ENCODE peak calls at places on chromosomes 12 and 14, in six cellular contexts. One of them, this sample, is unnamed. For H3K4me1, the result is how much of the 10 kb centered on the place peaks cover.

GRCh38 chr14:49982082-49982481 is 89.2 kb downstream of the ARF6 start:
- DNase-seq in neural progenitor cell: no peak
- DNase-seq in aorta: no peak
- DNase-seq in endodermal cell: no peak
- DNase-seq in A549: no peak
- DNase-seq in psoas muscle: no peak
- DNase-seq in this sample: no peak

GRCh38 chr14:31944256-31945073 is 132.6 kb upstream of the ARHGAP5 start:
- DNase-seq in aorta: no peak
- DNase-seq in neural progenitor cell: no peak
- DNase-seq in A549: peak
- DNase-seq in psoas muscle: no peak
- DNase-seq in endodermal cell: no peak
- DNase-seq in this sample: peak

GRCh38 chr12:11834104-11834812 is 184.8 kb downstream of the ETV6 start:
- DNase-seq in neural progenitor cell: no peak
- DNase-seq in A549: no peak
- DNase-seq in aorta: no peak
- DNase-seq in endodermal cell: peak
- DNase-seq in psoas muscle: no peak
- DNase-seq in this sample: no peak

GRCh38 chr14:104528496-104528895 is 51.1 kb upstream of the C14orf180 start:
- DNase-seq in psoas muscle: no peak
- DNase-seq in aorta: no peak
- DNase-seq in neural progenitor cell: no peak
- DNase-seq in A549: no peak
- DNase-seq in endodermal cell: peak
- DNase-seq in this sample: no peak

GRCh38 chr12:55899035-55899434 is 28.7 kb downstream of the PYM1 start:
- DNase-seq in psoas muscle: no peak
- DNase-seq in neural progenitor cell: no peak
- DNase-seq in aorta: no peak
- DNase-seq in A549: no peak
- DNase-seq in endodermal cell: no peak
- DNase-seq in this sample: no peak

GRCh38 chr12:127675936-127676335 is 591.0 kb upstream of the TMEM132C start:
- DNase-seq in neural progenitor cell: no peak
- DNase-seq in A549: no peak
- DNase-seq in aorta: no peak
- DNase-seq in psoas muscle: no peak
- DNase-seq in endodermal cell: no peak
- DNase-seq in this sample: no peak

GRCh38 chr12:84043355-84043754 is 869.2 kb downstream of the SLC6A15 start:
- DNase-seq in endodermal cell: no peak
- DNase-seq in aorta: no peak
- DNase-seq in A549: peak
- DNase-seq in psoas muscle: no peak
- DNase-seq in neural progenitor cell: no peak
- DNase-seq in this sample: no peak

GRCh38 chr14:104214411-104214810 is 76.0 kb downstream of the KIF26A start:
- DNase-seq in neural progenitor cell: no peak
- DNase-seq in psoas muscle: no peak
- DNase-seq in endodermal cell: no peak
- DNase-seq in A549: no peak
- DNase-seq in aorta: no peak
- DNase-seq in this sample: peak

GRCh38 chr12:14803830-14804160 is 325 bp downstream of the C12orf60 start:
- DNase-seq in aorta: no peak
- DNase-seq in A549: no peak
- DNase-seq in psoas muscle: no peak
- DNase-seq in neural progenitor cell: no peak
- DNase-seq in endodermal cell: no peak
- DNase-seq in this sample: no peak

GRCh38 chr12:126558810-126559209 is 1493.6 kb downstream of the AACS start:
- DNase-seq in psoas muscle: no peak
- DNase-seq in neural progenitor cell: no peak
- DNase-seq in aorta: no peak
- DNase-seq in A549: no peak
- DNase-seq in endodermal cell: no peak
- DNase-seq in this sample: no peak

GRCh38 chr12:68406134-68406576 is 74.0 kb upstream of the MDM1 start:
- DNase-seq in A549: peak
- DNase-seq in aorta: peak
- DNase-seq in neural progenitor cell: peak
- DNase-seq in psoas muscle: peak
- DNase-seq in endodermal cell: peak
- DNase-seq in this sample: peak

GRCh38 chr12:1130164-1130563 is 139.1 kb downstream of the ERC1 start:
- DNase-seq in endodermal cell: no peak
- DNase-seq in A549: peak
- DNase-seq in neural progenitor cell: no peak
- DNase-seq in aorta: no peak
- DNase-seq in psoas muscle: no peak
- DNase-seq in this sample: no peak

GRCh38 chr14:104510794-104511611 is 68.6 kb upstream of the C14orf180 start:
- DNase-seq in aorta: no peak
- DNase-seq in psoas muscle: peak
- DNase-seq in endodermal cell: peak
- DNase-seq in A549: no peak
- DNase-seq in neural progenitor cell: no peak
- DNase-seq in this sample: no peak

GRCh38 chr14:72443991-72444431 is 449.9 kb downstream of the DPF3 start:
- DNase-seq in neural progenitor cell: no peak
- DNase-seq in A549: no peak
- DNase-seq in endodermal cell: no peak
- DNase-seq in psoas muscle: no peak
- DNase-seq in aorta: no peak
- DNase-seq in this sample: peak

GRCh38 chr14:100334904-100335303 is 11.8 kb downstream of the SLC25A47 start:
- DNase-seq in aorta: peak
- DNase-seq in A549: no peak
- DNase-seq in neural progenitor cell: no peak
- DNase-seq in endodermal cell: no peak
- DNase-seq in psoas muscle: no peak
- DNase-seq in this sample: no peak

GRCh38 chr12:93122089-93122488 is 193.0 kb upstream of the EEA1 start:
- DNase-seq in neural progenitor cell: no peak
- DNase-seq in A549: peak
- DNase-seq in endodermal cell: no peak
- DNase-seq in aorta: no peak
- DNase-seq in psoas muscle: no peak
- DNase-seq in this sample: no peak

GRCh38 chr14:77044776-77045569 is 16.5 kb upstream of the IRF2BPL start:
- DNase-seq in neural progenitor cell: no peak
- DNase-seq in psoas muscle: peak
- DNase-seq in aorta: no peak
- DNase-seq in endodermal cell: peak
- DNase-seq in A549: peak
- DNase-seq in this sample: no peak

GRCh38 chr12:122005252-122005651 is 16.4 kb upstream of the BCL7A start:
- DNase-seq in aorta: peak
- DNase-seq in neural progenitor cell: no peak
- DNase-seq in psoas muscle: no peak
- DNase-seq in A549: no peak
- DNase-seq in endodermal cell: no peak
- DNase-seq in this sample: no peak

GRCh38 chr14:50533314-50533705 is 941 bp upstream of the MAP4K5 start:
- DNase-seq in aorta: no peak
- DNase-seq in neural progenitor cell: no peak
- DNase-seq in psoas muscle: no peak
- DNase-seq in A549: no peak
- DNase-seq in endodermal cell: no peak
- DNase-seq in this sample: no peak

GRCh38 chr12:65492997-65493892 is 214.8 kb downstream of the MSRB3 start:
- DNase-seq in endodermal cell: no peak
- DNase-seq in aorta: no peak
- DNase-seq in psoas muscle: no peak
- DNase-seq in A549: no peak
- DNase-seq in neural progenitor cell: no peak
- DNase-seq in this sample: no peak

GRCh38 chr14:74425525-74426201 is 347 bp downstream of the SYNDIG1L start:
- DNase-seq in aorta: no peak
- DNase-seq in endodermal cell: peak
- DNase-seq in neural progenitor cell: peak
- DNase-seq in psoas muscle: peak
- DNase-seq in A549: no peak
- DNase-seq in this sample: peak

DNA sequence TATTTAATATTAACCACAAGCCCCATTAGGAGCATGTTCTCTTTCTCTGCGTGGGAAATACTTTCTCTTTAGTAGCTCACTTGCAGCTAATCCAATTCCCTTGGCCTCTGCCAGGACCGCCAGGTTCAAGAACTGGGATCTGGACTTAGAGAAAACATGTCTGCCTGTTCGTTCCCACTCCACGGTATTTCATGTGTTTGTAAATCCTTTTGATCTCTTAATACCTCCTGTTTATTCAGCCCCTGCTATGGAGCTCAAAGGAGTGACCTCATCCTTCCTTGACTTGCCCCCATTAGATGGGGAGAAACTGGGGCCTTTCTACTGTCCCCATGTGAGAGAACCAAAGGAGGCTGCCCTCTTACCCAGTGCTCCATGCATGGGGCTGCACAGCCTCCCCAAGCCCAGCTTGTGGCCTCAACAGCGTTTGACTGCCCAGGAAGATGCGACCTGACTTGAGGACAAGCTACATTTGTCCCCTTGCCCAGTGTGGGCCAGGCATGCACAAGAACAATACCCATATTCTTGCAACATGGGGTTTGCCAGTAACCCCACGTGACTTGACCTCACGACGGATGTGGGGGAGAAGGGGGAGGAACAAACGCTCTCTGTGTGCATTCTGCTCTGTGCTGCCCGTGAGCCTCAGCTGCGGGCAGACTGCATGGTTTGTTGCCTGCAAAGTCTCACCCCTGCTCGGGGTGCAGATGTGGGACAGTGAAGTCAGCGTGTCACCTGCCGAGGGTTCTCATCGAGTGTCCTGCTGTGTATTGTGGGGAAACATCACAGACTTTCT is 30.3 kb downstream of the CD9 start:
- DNase-seq in A549: no peak
- DNase-seq in neural progenitor cell: no peak
- DNase-seq in aorta: peak
- DNase-seq in endodermal cell: no peak
- DNase-seq in psoas muscle: peak
- DNase-seq in this sample: peak
- H3K4me1 ChIP-seq in A549: under half
- H3K4me1 ChIP-seq in neural progenitor cell: under half
- H3K4me1 ChIP-seq in aorta: under half
- H3K4me1 ChIP-seq in endodermal cell: under half
- H3K4me1 ChIP-seq in psoas muscle: half or more
- H3K4me1 ChIP-seq in this sample: half or more

DNA sequence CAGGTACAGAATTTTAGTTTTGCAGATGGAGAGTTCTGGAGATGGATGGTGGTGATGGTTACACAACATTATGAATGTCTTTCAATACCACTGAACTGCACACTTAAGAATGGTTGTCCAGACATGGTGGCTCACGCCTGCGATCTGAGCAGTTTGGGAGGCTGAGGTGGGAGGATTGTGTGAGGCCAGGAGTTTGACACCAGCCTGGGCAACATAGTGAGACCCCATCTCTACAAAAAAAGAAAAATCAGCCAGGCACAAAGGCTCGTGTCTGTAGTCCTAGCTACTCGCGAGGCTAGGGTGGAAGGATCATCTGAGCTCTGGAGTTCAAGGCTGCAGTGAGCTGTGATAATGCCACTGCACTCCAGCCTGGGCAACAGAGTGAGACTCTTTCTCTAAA is 8.1 kb upstream of the USP30 start:
- DNase-seq in A549: no peak
- DNase-seq in neural progenitor cell: no peak
- DNase-seq in psoas muscle: no peak
- DNase-seq in aorta: no peak
- DNase-seq in endodermal cell: peak
- DNase-seq in this sample: no peak
- H3K4me1 ChIP-seq in A549: under half
- H3K4me1 ChIP-seq in neural progenitor cell: under half
- H3K4me1 ChIP-seq in psoas muscle: under half
- H3K4me1 ChIP-seq in aorta: under half
- H3K4me1 ChIP-seq in endodermal cell: under half
- H3K4me1 ChIP-seq in this sample: under half

GRCh38 chr12:124387510-124387855 is 92.6 kb downstream of the RFLNA start:
- DNase-seq in neural progenitor cell: no peak
- DNase-seq in psoas muscle: peak
- DNase-seq in aorta: no peak
- DNase-seq in endodermal cell: no peak
- DNase-seq in A549: no peak
- DNase-seq in this sample: no peak
- H3K4me1 ChIP-seq in neural progenitor cell: under half
- H3K4me1 ChIP-seq in psoas muscle: half or more
- H3K4me1 ChIP-seq in aorta: under half
- H3K4me1 ChIP-seq in endodermal cell: under half
- H3K4me1 ChIP-seq in A549: half or more
- H3K4me1 ChIP-seq in this sample: under half

GRCh38 chr12:31900271-31900670 is 58.9 kb upstream of the RESF1 start:
- DNase-seq in A549: no peak
- DNase-seq in neural progenitor cell: no peak
- DNase-seq in psoas muscle: no peak
- DNase-seq in endodermal cell: no peak
- DNase-seq in aorta: no peak
- DNase-seq in this sample: no peak

GRCh38 chr12:31896514-31897039 is 62.6 kb upstream of the RESF1 start:
- DNase-seq in A549: no peak
- DNase-seq in aorta: no peak
- DNase-seq in psoas muscle: no peak
- DNase-seq in neural progenitor cell: no peak
- DNase-seq in endodermal cell: no peak
- DNase-seq in this sample: peak

GRCh38 chr12:31899136-31899535 is 60.1 kb upstream of the RESF1 start:
- DNase-seq in psoas muscle: no peak
- DNase-seq in A549: no peak
- DNase-seq in aorta: no peak
- DNase-seq in endodermal cell: no peak
- DNase-seq in neural progenitor cell: no peak
- DNase-seq in this sample: no peak

GRCh38 chr12:31895449-31896150 is 63.6 kb upstream of the RESF1 start:
- DNase-seq in aorta: no peak
- DNase-seq in neural progenitor cell: no peak
- DNase-seq in A549: no peak
- DNase-seq in endodermal cell: peak
- DNase-seq in psoas muscle: no peak
- DNase-seq in this sample: no peak

DNA sequence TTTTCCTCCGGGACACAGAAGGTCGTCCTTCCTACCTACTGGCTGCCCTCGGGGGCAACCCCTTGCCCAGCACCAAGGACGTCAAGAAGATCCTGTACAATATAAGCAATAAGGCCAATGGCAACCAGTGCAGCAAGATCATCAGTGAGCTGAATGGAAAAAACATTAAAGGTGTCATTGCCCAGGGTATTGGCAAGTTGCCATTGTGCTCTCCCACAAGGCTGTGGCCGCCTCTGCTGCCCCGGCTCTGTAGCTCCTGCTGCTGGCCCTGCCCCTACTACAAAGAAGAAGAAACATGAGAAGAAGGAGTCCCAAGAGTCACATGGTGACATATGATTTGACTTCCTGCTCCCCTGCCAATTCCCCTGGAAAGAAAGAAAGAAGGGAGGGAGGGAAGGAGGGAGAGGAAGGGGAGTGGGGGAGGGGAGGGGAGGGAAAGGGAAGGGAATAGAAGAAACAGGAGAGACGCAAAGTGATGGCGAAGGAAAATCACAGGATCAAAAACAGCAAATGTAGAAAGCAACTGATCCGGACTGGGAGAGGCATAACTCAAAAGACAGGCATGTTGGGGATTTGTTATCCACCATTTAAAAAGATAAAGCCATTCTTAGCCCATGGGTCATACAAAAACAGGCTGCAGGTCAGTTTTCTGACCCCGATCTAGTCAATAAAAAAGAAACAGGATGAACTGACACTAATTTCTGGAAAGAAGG is 61.3 kb upstream of the RESF1 start:
- DNase-seq in A549: peak
- DNase-seq in psoas muscle: peak
- DNase-seq in aorta: peak
- DNase-seq in neural progenitor cell: peak
- DNase-seq in endodermal cell: peak
- DNase-seq in this sample: no peak
- H3K4me1 ChIP-seq in A549: under half
- H3K4me1 ChIP-seq in psoas muscle: under half
- H3K4me1 ChIP-seq in aorta: under half
- H3K4me1 ChIP-seq in neural progenitor cell: under half
- H3K4me1 ChIP-seq in endodermal cell: under half
- H3K4me1 ChIP-seq in this sample: under half